ENCODE peak calls at places on chromosomes 7 and 10, in seven cellular contexts. V is tibial nerve, R is IMR-90, J is endothelial cell of umbilical vein, Y is stomach, F is esophagus squamous epithelium, A is uterus. Z is an unnamed sample. For H3K27me3, the result is how much of the 10 kb centered on the place peaks cover.

GRCh38 chr7:112147752-112148435 is 58.3 kb downstream of the DOCK4 start:
- DNase-seq in A (no peak), J (peak), Y (no peak), F (no peak), V (no peak), R (no peak), Z (no peak)

GRCh38 chr7:77791336-77791735 is 6.9 kb downstream of the TMEM60 start:
- DNase-seq in Y (no peak), F (no peak), A (no peak), R (no peak), V (no peak), J (peak), Z (no peak)

GRCh38 chr7:16688249-16688648 is 42.3 kb downstream of the BZW2 start:
- DNase-seq in V (no peak), R (no peak), J (no peak), F (no peak), Y (no peak), A (no peak), Z (no peak)

GRCh38 chr10:64558094-64558870 is 1037.1 kb downstream of the REEP3 start:
- DNase-seq in F (no peak), Y (no peak), A (no peak), J (no peak), V (no peak), R (no peak), Z (no peak)

GRCh38 chr7:74051629-74052410 is 23.8 kb downstream of the ELN start:
- DNase-seq in F (no peak), Y (peak), V (no peak), A (no peak), J (no peak), R (no peak), Z (no peak)

GRCh38 chr10:88194041-88194887 is 330.8 kb downstream of the PTEN start:
- DNase-seq in J (no peak), Y (no peak), F (no peak), A (peak), V (no peak), R (peak), Z (no peak)

GRCh38 chr10:120392245-120392644 is 64.8 kb upstream of the PLPP4 start:
- DNase-seq in Y (no peak), A (no peak), V (no peak), F (no peak), R (no peak), J (peak), Z (no peak)

GRCh38 chr10:3654496-3654895 is 130.5 kb downstream of the KLF6 start:
- DNase-seq in V (no peak), A (no peak), R (peak), F (no peak), Y (no peak), J (no peak), Z (no peak)

GRCh38 chr7:38102486-38102885 is 75.6 kb upstream of the STARD3NL start:
- DNase-seq in J (peak), V (no peak), F (no peak), R (peak), A (no peak), Y (no peak), Z (no peak)

GRCh38 chr10:30647089-30647488 is 17.5 kb upstream of the LYZL2 start:
- DNase-seq in F (no peak), Y (no peak), V (no peak), J (no peak), A (no peak), R (no peak), Z (no peak)

GRCh38 chr10:97408496-97408992 is 7.4 kb upstream of the RRP12 start:
- DNase-seq in Y (peak), R (no peak), V (no peak), A (no peak), J (no peak), F (no peak), Z (no peak)

GRCh38 chr7:5692845-5693278 is 88.6 kb downstream of the RNF216 start:
- DNase-seq in V (no peak), A (no peak), F (no peak), R (peak), J (peak), Y (no peak), Z (no peak)

GRCh38 chr7:46179211-46179610 is 258.1 kb upstream of the IGFBP3 start:
- DNase-seq in F (no peak), Y (no peak), J (no peak), V (no peak), R (no peak), A (no peak), Z (no peak)

GRCh38 chr10:130301026-130301892 is 165.1 kb downstream of the GLRX3 start:
- DNase-seq in J (peak), A (no peak), Y (no peak), V (no peak), R (no peak), F (peak), Z (no peak)

GRCh38 chr7:158085741-158086695 is 501.6 kb downstream of the PTPRN2 start:
- DNase-seq in V (no peak), A (no peak), J (no peak), F (no peak), Y (no peak), R (no peak), Z (no peak)

GRCh38 chr10:132836832-132837540 is 51.0 kb upstream of the NKX6-2 start:
- DNase-seq in J (peak), F (no peak), V (no peak), A (peak), R (peak), Y (peak), Z (no peak)

GRCh38 chr7:104106106-104106505 is 101.7 kb downstream of the ORC5 start:
- DNase-seq in A (no peak), J (peak), Y (no peak), V (no peak), R (peak), F (no peak), Z (no peak)

GRCh38 chr7:124033093-124033806 is 383 bp upstream of the TMEM229A start:
- DNase-seq in J (no peak), Y (peak), F (no peak), A (peak), V (no peak), R (no peak), Z (peak)

DNA sequence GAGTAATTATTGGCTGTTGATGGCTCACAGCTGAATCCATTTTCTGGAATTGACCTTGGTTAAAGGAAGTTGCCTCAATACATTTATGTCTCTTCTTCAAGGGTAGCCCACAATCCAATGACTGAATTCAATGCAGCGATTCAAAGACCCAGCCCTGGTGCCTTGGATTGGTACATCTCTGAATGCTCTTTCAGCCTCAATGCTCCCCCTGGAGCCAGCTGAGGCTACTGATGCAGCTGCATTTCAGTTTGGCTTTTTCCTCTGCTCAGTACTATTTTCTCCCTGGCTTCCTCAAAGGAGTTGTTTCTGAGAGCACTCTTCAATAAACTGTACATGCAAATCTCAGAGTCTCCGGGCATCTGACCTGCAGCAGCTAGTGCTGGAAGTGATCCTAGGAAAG is 633 bp upstream of the EBLN1 start:
- DNase-seq in Y (no peak), R (no peak), A (no peak), V (no peak), J (no peak), F (no peak), Z (no peak)
- TF ChIP-seq CTCF in Y (no peak), R (no peak), A (no peak), V (no peak), J (no peak), F (no peak), Z (no peak)

GRCh38 chr10:68342909-68343516 is 10.3 kb upstream of the PBLD start:
- DNase-seq in F (no peak), A (no peak), R (no peak), Y (no peak), V (no peak), J (no peak), Z (no peak)
- TF ChIP-seq POLR2A in F (no peak), A (no peak), R (no peak), Y (no peak), V (no peak), J (no peak), Z (no peak)

GRCh38 chr7:118214051-118214832 is 10.3 kb upstream of the ANKRD7 start:
- DNase-seq in Y (peak), V (peak), R (peak), J (peak), A (peak), F (peak), Z (peak)
- H3K27me3 ChIP-seq in Y (under half), V (under half), R (under half), J (under half), A (under half), F (under half), Z (under half)

GRCh38 chr10:55174419-55174818 is 373.4 kb upstream of the PCDH15 start:
- DNase-seq in F (no peak), A (no peak), J (no peak), V (no peak), Y (no peak), R (no peak), Z (no peak)
- TF ChIP-seq CTCF in F (no peak), A (no peak), J (no peak), V (no peak), Y (no peak), R (no peak), Z (no peak)

GRCh38 chr10:121974535-121975294 is at the start of gene NSMCE4A:
- DNase-seq in R (peak), J (peak), Y (peak), A (peak), F (no peak), V (peak), Z (peak)
- TF ChIP-seq POLR2A in R (peak), J (peak), Y (no peak), A (peak), F (peak), V (no peak), Z (peak)

DNA sequence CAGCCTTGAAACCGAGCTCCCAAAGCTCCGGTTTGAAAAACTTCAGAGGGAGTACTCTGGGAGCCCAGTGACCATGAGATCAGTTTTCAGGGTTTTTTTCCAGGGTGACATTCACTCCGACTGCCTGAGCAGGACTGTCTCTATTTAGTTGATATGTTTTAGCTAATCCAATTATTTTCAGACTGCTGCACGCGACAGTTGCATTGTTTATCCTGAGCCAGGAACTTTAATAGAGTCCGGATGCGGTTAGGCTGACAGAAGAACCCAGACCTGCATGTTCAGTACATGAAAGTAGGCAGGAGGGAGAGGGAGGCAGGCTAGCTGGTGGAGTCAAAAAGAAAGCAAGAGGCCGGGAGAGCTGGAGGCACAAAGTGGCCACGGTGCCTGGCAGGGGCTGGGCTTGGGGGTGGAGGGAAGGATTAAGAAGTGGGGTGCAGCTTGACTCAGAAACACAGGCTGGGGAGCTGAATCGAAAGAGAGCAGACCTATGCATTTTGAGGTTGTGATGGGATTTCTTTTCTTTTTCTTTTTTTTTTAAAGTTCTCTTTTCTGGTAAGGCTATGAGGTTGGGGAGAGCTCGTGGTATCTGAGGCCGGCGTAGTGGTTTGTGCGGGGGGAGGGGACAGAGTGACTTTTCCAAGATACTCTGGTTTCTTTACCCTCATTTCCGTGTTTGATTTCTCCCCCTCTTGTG is 5.7 kb downstream of the GATA3 start:
- DNase-seq in R (peak), F (no peak), V (no peak), J (peak), Y (no peak), A (no peak), Z (no peak)
- H3K27me3 ChIP-seq in R (half or more), F (half or more), V (under half), J (under half), Y (half or more), A (under half), Z (under half)

DNA sequence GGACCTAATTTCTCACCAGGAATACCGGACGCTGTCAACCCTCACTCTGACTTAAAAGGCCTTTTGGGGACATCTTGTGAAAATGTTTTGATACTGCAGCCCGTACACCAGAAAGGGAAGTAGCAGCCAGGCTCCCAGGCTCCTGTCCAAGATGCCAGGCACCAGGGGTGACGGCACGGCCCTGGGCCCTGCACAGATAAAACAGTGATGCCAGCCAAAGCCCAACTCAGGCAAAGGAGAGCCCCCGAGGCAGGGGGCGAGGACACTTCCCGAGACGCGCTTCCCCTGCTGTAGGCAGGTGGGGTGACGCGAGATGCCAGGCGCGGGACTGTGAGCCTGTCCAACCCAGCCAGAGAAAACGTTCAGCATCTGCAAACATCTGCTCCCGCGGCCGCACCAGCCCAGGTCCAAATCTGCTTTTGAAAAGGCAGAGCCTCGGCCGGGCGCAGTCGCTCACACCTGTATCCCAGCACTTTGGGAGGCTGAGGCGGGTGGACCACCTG is 15.7 kb downstream of the ZFAND2A start:
- DNase-seq in F (no peak), R (no peak), A (no peak), Y (peak), J (peak), V (peak), Z (peak)
- TF ChIP-seq CTCF in F (peak), R (peak), A (no peak), Y (peak), J (peak), V (peak), Z (peak)

GRCh38 chr7:127391591-127392181 is 822 bp downstream of the ZNF800 start:
- DNase-seq in A (no peak), F (peak), Y (peak), J (peak), V (no peak), R (peak), Z (no peak)
- TF ChIP-seq POLR2A in A (no peak), F (no peak), Y (no peak), J (no peak), V (no peak), R (no peak), Z (no peak)

DNA sequence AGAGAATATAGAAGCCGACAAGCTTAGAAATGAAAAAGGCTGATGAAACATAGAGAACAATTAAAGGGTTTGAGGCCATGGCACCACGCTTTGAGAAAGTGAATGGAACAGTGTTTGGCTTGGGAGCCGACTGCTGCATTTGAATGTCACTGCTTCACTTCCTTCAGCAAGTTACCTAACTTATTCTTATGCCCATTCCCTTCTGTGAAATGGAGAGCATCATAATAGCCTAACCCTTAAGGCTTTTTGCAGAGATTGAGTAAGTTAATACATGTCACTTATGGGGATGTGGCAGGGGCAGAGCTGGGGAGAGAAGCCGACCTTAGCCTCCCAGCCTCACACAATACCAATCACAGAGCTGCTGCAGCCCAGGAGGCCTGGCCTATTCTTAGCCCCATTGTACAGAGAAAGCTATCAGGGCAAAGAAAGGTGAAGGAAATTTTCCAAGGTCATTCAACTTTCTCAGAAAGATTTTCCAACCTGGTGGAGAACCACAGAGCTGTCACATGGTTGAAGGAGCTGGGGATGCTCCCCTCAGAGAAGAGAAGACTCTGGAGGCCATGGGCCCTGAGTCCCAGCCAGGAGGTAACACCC is 186.0 kb upstream of the GDF10 start:
- DNase-seq in F (no peak), A (no peak), R (no peak), V (no peak), Y (no peak), J (no peak), Z (no peak)
- H3K27me3 ChIP-seq in F (under half), A (under half), R (under half), V (under half), Y (under half), J (under half), Z (under half)

Z was measured in heart left ventricle.